ENCODE peak calls at places on chromosome 3, in four cellular contexts. G is DMS 273 treated with DMSO at 0.1 percent for 48 hours, A is COR-L47, K is endothelial cell. X is an unnamed sample.
A peak's percentile ranks its signal among the peaks of the same experiment; 100 is the strongest.

GRCh38 chr3:69696365-69696764 is 42.9 kb upstream of the MITF start:
- DNase-seq in K (no peak), G (no peak), A (no peak), X (no peak)

GRCh38 chr3:23776352-23776891 is 29.3 kb upstream of the UBE2E1 start:
- DNase-seq in A (no peak), G (no peak), K (no peak), X (no peak)

GRCh38 chr3:178439504-178439903 is 96.7 kb upstream of the KCNMB2 start:
- DNase-seq in K (no peak), A (peak; percentile 53), G (no peak), X (no peak)

GRCh38 chr3:71498053-71498452 is 85.5 kb downstream of the FOXP1 start:
- DNase-seq in K (no peak), G (no peak), A (no peak), X (no peak)

GRCh38 chr3:27166888-27167287 is 202.3 kb downstream of the NEK10 start:
- DNase-seq in K (no peak), A (peak; percentile 11), G (no peak), X (no peak)

GRCh38 chr3:160622263-160623045 is 54.5 kb upstream of the ARL14 start:
- DNase-seq in K (no peak), G (no peak), A (no peak), X (no peak)

GRCh38 chr3:141294848-141295247 is 63.2 kb downstream of the PXYLP1 start:
- DNase-seq in G (no peak), A (no peak), K (no peak), X (no peak)

GRCh38 chr3:13870902-13871301 is 9.0 kb downstream of the WNT7A start:
- DNase-seq in G (no peak), A (no peak), K (no peak), X (no peak)

GRCh38 chr3:50606596-50606995 is 5.0 kb downstream of the CISH start:
- DNase-seq in A (no peak), K (no peak), G (no peak), X (no peak)

GRCh38 chr3:76310059-76310458 is 524.7 kb upstream of the ZNF717 start:
- DNase-seq in G (no peak), K (no peak), A (no peak), X (no peak)

GRCh38 chr3:14371573-14372474 is 30.6 kb upstream of the SLC6A6 start:
- DNase-seq in A (peak; percentile 51), K (no peak), G (no peak), X (no peak)

GRCh38 chr3:187963003-187963676 is 190.8 kb upstream of the LPP start:
- DNase-seq in G (no peak), K (no peak), A (no peak), X (no peak)

GRCh38 chr3:48415251-48415953 is 14.5 kb downstream of the PLXNB1 start:
- DNase-seq in K (no peak), G (no peak), A (no peak), X (no peak)

GRCh38 chr3:58660998-58661397 is 5.6 kb downstream of the FAM3D start:
- DNase-seq in K (no peak), G (no peak), A (no peak), X (no peak)

GRCh38 chr3:111681705-111682426 is 86.7 kb upstream of the ZBED2 start:
- DNase-seq in K (no peak), A (no peak), G (no peak), X (no peak)

X was measured in NT2/D1.